ENCODE peak calls at places on chromosomes 13 and 19, in ten cellular contexts. C is fibroblast of mammary gland; S is dorsolateral prefrontal cortex; A is MV-4-11; V is foreskin fibroblast; X is fibroblast of pulmonary artery; Y is effector CD4-positive, alpha-beta T cell; O is psoas muscle; I is dermis microvascular lymphatic vessel endothelial cell; B is non-pigmented ciliary epithelial cell. U is an unnamed sample.

GRCh38 chr13:58949646-58950045 is 1214.1 kb downstream of the DIAPH3 start:
- DNase-seq in C (no peak), S (no peak), A (no peak), V (peak), X (no peak), Y (no peak), O (no peak), I (no peak), B (no peak), U (no peak)

GRCh38 chr19:48182434-48182833 is 12.0 kb downstream of the ZSWIM9 start:
- DNase-seq in C (no peak), S (no peak), A (no peak), V (no peak), X (no peak), Y (no peak), O (no peak), I (no peak), B (no peak), U (no peak)

GRCh38 chr13:21625366-21625765 is 21.4 kb upstream of the MICU2 start:
- DNase-seq in C (peak), S (no peak), A (peak), V (peak), X (peak), Y (no peak), O (no peak), I (peak), B (no peak), U (no peak)

GRCh38 chr13:48840366-48840765 is 135.3 kb upstream of the FNDC3A start:
- DNase-seq in C (no peak), S (no peak), A (no peak), V (no peak), X (no peak), Y (no peak), O (no peak), I (no peak), B (no peak), U (no peak)

GRCh38 chr19:28468701-28469459 is 744.1 kb downstream of the UQCRFS1 start:
- DNase-seq in C (peak), S (peak), A (peak), V (peak), X (peak), Y (no peak), O (no peak), I (no peak), B (no peak), U (no peak)

GRCh38 chr13:98691360-98691759 is 61.1 kb downstream of the SLC15A1 start:
- DNase-seq in C (no peak), S (no peak), A (no peak), V (no peak), X (no peak), Y (no peak), O (no peak), I (no peak), B (no peak), U (no peak)

GRCh38 chr13:114087430-114087829 is 45.0 kb downstream of the RASA3 start:
- DNase-seq in C (no peak), S (no peak), A (no peak), V (no peak), X (no peak), Y (no peak), O (no peak), I (no peak), B (no peak), U (no peak)

GRCh38 chr19:29624489-29625210 is 18.6 kb downstream of the POP4 start:
- DNase-seq in C (peak), S (no peak), A (no peak), V (no peak), X (no peak), Y (no peak), O (no peak), I (no peak), B (no peak), U (no peak)

GRCh38 chr13:94664889-94665288 is 47.5 kb downstream of the SOX21 start:
- DNase-seq in C (no peak), S (no peak), A (no peak), V (no peak), X (no peak), Y (no peak), O (no peak), I (no peak), B (no peak), U (no peak)

GRCh38 chr13:97030705-97031452 is 36.6 kb upstream of the OXGR1 start:
- DNase-seq in C (peak), S (no peak), A (peak), V (peak), X (peak), Y (no peak), O (no peak), I (peak), B (peak), U (no peak)

GRCh38 chr13:98447881-98448641 is 128.8 kb downstream of the STK24 start:
- DNase-seq in C (peak), S (peak), A (no peak), V (peak), X (no peak), Y (no peak), O (no peak), I (peak), B (no peak), U (peak)

GRCh38 chr19:21508198-21508597 is 2.8 kb downstream of the ZNF429 start:
- DNase-seq in C (no peak), S (no peak), A (no peak), V (no peak), X (no peak), Y (no peak), O (no peak), I (no peak), B (no peak), U (no peak)

GRCh38 chr13:30429721-30430694 is 7.7 kb downstream of the UBE2L5 start:
- DNase-seq in C (peak), S (no peak), A (peak), V (peak), X (peak), Y (no peak), O (no peak), I (peak), B (peak), U (no peak)

GRCh38 chr13:41708648-41709175 is 251.4 kb downstream of the RGCC start:
- DNase-seq in C (no peak), S (no peak), A (no peak), V (no peak), X (no peak), Y (no peak), O (peak), I (no peak), B (no peak), U (peak)

GRCh38 chr13:76226941-76227340 is 590.8 kb downstream of the LMO7 start:
- DNase-seq in C (peak), S (no peak), A (no peak), V (peak), X (no peak), Y (no peak), O (no peak), I (no peak), B (no peak), U (no peak)

GRCh38 chr13:28501547-28501946 is 6.6 kb upstream of the FLT1 start:
- DNase-seq in C (no peak), S (no peak), A (no peak), V (no peak), X (no peak), Y (no peak), O (no peak), I (peak), B (no peak), U (peak)

GRCh38 chr19:19750842-19751790 is 18.2 kb upstream of the ZNF14 start:
- DNase-seq in C (no peak), S (no peak), A (no peak), V (no peak), X (no peak), Y (no peak), O (no peak), I (no peak), B (no peak), U (no peak)

GRCh38 chr13:99857738-99858137 is 113.8 kb downstream of the ZIC5 start:
- DNase-seq in C (no peak), S (no peak), A (no peak), V (no peak), X (no peak), Y (no peak), O (no peak), I (no peak), B (no peak), U (no peak)

GRCh38 chr19:44697670-44698034 is 1.3 kb upstream of the CEACAM16 start:
- DNase-seq in C (no peak), S (no peak), A (no peak), V (no peak), X (no peak), Y (no peak), O (no peak), I (no peak), B (no peak), U (no peak)

GRCh38 chr13:21109168-21109567 is 47.8 kb upstream of the LATS2 start:
- DNase-seq in C (no peak), S (no peak), A (no peak), V (no peak), X (no peak), Y (no peak), O (no peak), I (no peak), B (no peak), U (no peak)

GRCh38 chr13:109723046-109723445 is 63.3 kb downstream of the IRS2 start:
- DNase-seq in C (no peak), S (no peak), A (no peak), V (no peak), X (no peak), Y (no peak), O (no peak), I (no peak), B (no peak), U (no peak)

GRCh38 chr13:105655046-105655445 is 880.4 kb downstream of the EFNB2 start:
- DNase-seq in C (peak), S (no peak), A (no peak), V (peak), X (peak), Y (no peak), O (no peak), I (no peak), B (peak), U (no peak)

GRCh38 chr19:2038284-2039081 is 12.6 kb downstream of the MKNK2 start:
- DNase-seq in C (no peak), S (no peak), A (no peak), V (no peak), X (no peak), Y (no peak), O (no peak), I (no peak), B (no peak), U (no peak)

GRCh38 chr13:98406475-98406874 is 170.4 kb downstream of the STK24 start:
- DNase-seq in C (no peak), S (no peak), A (no peak), V (no peak), X (no peak), Y (no peak), O (no peak), I (no peak), B (no peak), U (no peak)

GRCh38 chr19:3481241-3482090 is 1.1 kb upstream of the SMIM24 start:
- DNase-seq in C (no peak), S (no peak), A (no peak), V (no peak), X (no peak), Y (no peak), O (no peak), I (no peak), B (no peak), U (no peak)

GRCh38 chr13:79810671-79811070 is 329.7 kb downstream of the NDFIP2 start:
- DNase-seq in C (no peak), S (no peak), A (no peak), V (peak), X (peak), Y (no peak), O (no peak), I (peak), B (peak), U (no peak)

GRCh38 chr19:33052352-33052972 is 12.2 kb downstream of the RHPN2 start:
- DNase-seq in C (peak), S (no peak), A (peak), V (peak), X (peak), Y (no peak), O (no peak), I (peak), B (no peak), U (no peak)

GRCh38 chr13:99687728-99688397 is 186.6 kb downstream of the TM9SF2 start:
- DNase-seq in C (no peak), S (no peak), A (no peak), V (no peak), X (no peak), Y (no peak), O (no peak), I (no peak), B (peak), U (no peak)

GRCh38 chr19:54287456-54287855 is 6.5 kb upstream of the LILRB2 start:
- DNase-seq in C (peak), S (no peak), A (no peak), V (peak), X (peak), Y (no peak), O (no peak), I (no peak), B (no peak), U (no peak)

GRCh38 chr13:71374471-71375041 is 492.4 kb downstream of the DACH1 start:
- DNase-seq in C (no peak), S (no peak), A (no peak), V (no peak), X (peak), Y (no peak), O (no peak), I (peak), B (no peak), U (no peak)

GRCh38 chr13:80217614-80218456 is 123.1 kb downstream of the SPRY2 start:
- DNase-seq in C (no peak), S (no peak), A (no peak), V (no peak), X (peak), Y (no peak), O (no peak), I (peak), B (peak), U (no peak)

GRCh38 chr19:42176990-42177685 is 40.3 kb downstream of the DEDD2 start:
- DNase-seq in C (peak), S (peak), A (peak), V (peak), X (peak), Y (peak), O (peak), I (peak), B (peak), U (peak)

GRCh38 chr13:26202365-26202972 is 19.6 kb downstream of the RNF6 start:
- DNase-seq in C (peak), S (no peak), A (no peak), V (peak), X (peak), Y (no peak), O (no peak), I (no peak), B (peak), U (no peak)

GRCh38 chr19:34189199-34189916 is 17.1 kb downstream of the LSM14A start:
- DNase-seq in C (no peak), S (no peak), A (no peak), V (no peak), X (peak), Y (no peak), O (no peak), I (no peak), B (no peak), U (no peak)

GRCh38 chr19:28242317-28242927 is 970.5 kb downstream of the UQCRFS1 start:
- DNase-seq in C (peak), S (no peak), A (peak), V (peak), X (peak), Y (no peak), O (no peak), I (peak), B (no peak), U (no peak)

GRCh38 chr13:61777281-61777680 is 361.6 kb upstream of the PCDH20 start:
- DNase-seq in C (peak), S (no peak), A (no peak), V (no peak), X (peak), Y (no peak), O (no peak), I (no peak), B (no peak), U (no peak)

GRCh38 chr19:44737238-44738160 is 11.0 kb upstream of the BCL3 start:
- DNase-seq in C (peak), S (no peak), A (peak), V (no peak), X (no peak), Y (no peak), O (peak), I (no peak), B (no peak), U (no peak)

U was measured in left ventricle myocardium inferior.